ENCODE peak calls at places on chromosomes 6 and 20, in nine cellular contexts. One of them, this sample, is unnamed.

GRCh38 chr6:77292564-77293546 is 170.4 kb downstream of the HTR1B start:
- DNase-seq in AG08396: peak; percentile 18
- DNase-seq in psoas muscle: no peak
- DNase-seq in neural progenitor cell: no peak
- DNase-seq in stimulated activated CD4-positive, alpha-beta T cell treated with anti-CD3 and anti-CD28 coated beads, TNF-alpha, amount 100 ng/mL, for 4 hours: no peak
- DNase-seq in nephron progenitor cell: no peak
- DNase-seq in right atrium auricular region: no peak
- DNase-seq in endothelial cell: no peak
- DNase-seq in lower lobe of right lung: no peak
- DNase-seq in this sample: no peak

GRCh38 chr6:165206798-165207197 is 102.6 kb downstream of the C6orf118 start:
- DNase-seq in AG08396: no peak
- DNase-seq in psoas muscle: no peak
- DNase-seq in neural progenitor cell: no peak
- DNase-seq in stimulated activated CD4-positive, alpha-beta T cell treated with anti-CD3 and anti-CD28 coated beads, TNF-alpha, amount 100 ng/mL, for 4 hours: no peak
- DNase-seq in nephron progenitor cell: no peak
- DNase-seq in right atrium auricular region: no peak
- DNase-seq in endothelial cell: no peak
- DNase-seq in lower lobe of right lung: no peak
- DNase-seq in this sample: no peak

GRCh38 chr6:167507376-167507961 is 182.6 kb downstream of the TTLL2 start:
- DNase-seq in AG08396: no peak
- DNase-seq in psoas muscle: no peak
- DNase-seq in neural progenitor cell: no peak
- DNase-seq in stimulated activated CD4-positive, alpha-beta T cell treated with anti-CD3 and anti-CD28 coated beads, TNF-alpha, amount 100 ng/mL, for 4 hours: no peak
- DNase-seq in nephron progenitor cell: no peak
- DNase-seq in right atrium auricular region: no peak
- DNase-seq in endothelial cell: no peak
- DNase-seq in lower lobe of right lung: no peak
- DNase-seq in this sample: no peak

GRCh38 chr20:25225642-25226432 is 22.0 kb upstream of the PYGB start:
- DNase-seq in AG08396: no peak
- DNase-seq in psoas muscle: no peak
- DNase-seq in neural progenitor cell: no peak
- DNase-seq in stimulated activated CD4-positive, alpha-beta T cell treated with anti-CD3 and anti-CD28 coated beads, TNF-alpha, amount 100 ng/mL, for 4 hours: no peak
- DNase-seq in nephron progenitor cell: no peak
- DNase-seq in right atrium auricular region: no peak
- DNase-seq in endothelial cell: no peak
- DNase-seq in lower lobe of right lung: no peak
- DNase-seq in this sample: peak; percentile 86

GRCh38 chr6:35419961-35420360 is 32.2 kb upstream of the FANCE start:
- DNase-seq in AG08396: no peak
- DNase-seq in psoas muscle: no peak
- DNase-seq in neural progenitor cell: no peak
- DNase-seq in stimulated activated CD4-positive, alpha-beta T cell treated with anti-CD3 and anti-CD28 coated beads, TNF-alpha, amount 100 ng/mL, for 4 hours: no peak
- DNase-seq in nephron progenitor cell: no peak
- DNase-seq in right atrium auricular region: no peak
- DNase-seq in endothelial cell: no peak
- DNase-seq in lower lobe of right lung: no peak
- DNase-seq in this sample: no peak

GRCh38 chr20:50026746-50027575 is 44.2 kb downstream of the SNAI1 start:
- DNase-seq in AG08396: no peak
- DNase-seq in psoas muscle: no peak
- DNase-seq in neural progenitor cell: peak; percentile 48
- DNase-seq in stimulated activated CD4-positive, alpha-beta T cell treated with anti-CD3 and anti-CD28 coated beads, TNF-alpha, amount 100 ng/mL, for 4 hours: no peak
- DNase-seq in nephron progenitor cell: no peak
- DNase-seq in right atrium auricular region: no peak
- DNase-seq in endothelial cell: no peak
- DNase-seq in lower lobe of right lung: no peak
- DNase-seq in this sample: no peak

GRCh38 chr6:12528171-12528570 is 188.4 kb upstream of the PHACTR1 start:
- DNase-seq in AG08396: no peak
- DNase-seq in psoas muscle: no peak
- DNase-seq in neural progenitor cell: no peak
- DNase-seq in stimulated activated CD4-positive, alpha-beta T cell treated with anti-CD3 and anti-CD28 coated beads, TNF-alpha, amount 100 ng/mL, for 4 hours: no peak
- DNase-seq in nephron progenitor cell: no peak
- DNase-seq in right atrium auricular region: no peak
- DNase-seq in endothelial cell: no peak
- DNase-seq in lower lobe of right lung: no peak
- DNase-seq in this sample: no peak

GRCh38 chr6:125940691-125941090 is 15.9 kb upstream of the HINT3 start:
- DNase-seq in AG08396: no peak
- DNase-seq in psoas muscle: no peak
- DNase-seq in neural progenitor cell: no peak
- DNase-seq in stimulated activated CD4-positive, alpha-beta T cell treated with anti-CD3 and anti-CD28 coated beads, TNF-alpha, amount 100 ng/mL, for 4 hours: no peak
- DNase-seq in nephron progenitor cell: no peak
- DNase-seq in right atrium auricular region: no peak
- DNase-seq in endothelial cell: no peak
- DNase-seq in lower lobe of right lung: no peak
- DNase-seq in this sample: no peak

GRCh38 chr6:408599-409102 is 17.1 kb downstream of the IRF4 start:
- DNase-seq in AG08396: peak; percentile 76
- DNase-seq in psoas muscle: no peak
- DNase-seq in neural progenitor cell: peak; percentile 79
- DNase-seq in stimulated activated CD4-positive, alpha-beta T cell treated with anti-CD3 and anti-CD28 coated beads, TNF-alpha, amount 100 ng/mL, for 4 hours: no peak
- DNase-seq in nephron progenitor cell: peak; percentile 56
- DNase-seq in right atrium auricular region: peak; percentile 74
- DNase-seq in endothelial cell: peak; percentile 55
- DNase-seq in lower lobe of right lung: peak; percentile 82
- DNase-seq in this sample: no peak

GRCh38 chr6:20953019-20953418 is 418.8 kb downstream of the CDKAL1 start:
- DNase-seq in AG08396: no peak
- DNase-seq in psoas muscle: no peak
- DNase-seq in neural progenitor cell: peak; percentile 26
- DNase-seq in stimulated activated CD4-positive, alpha-beta T cell treated with anti-CD3 and anti-CD28 coated beads, TNF-alpha, amount 100 ng/mL, for 4 hours: no peak
- DNase-seq in nephron progenitor cell: no peak
- DNase-seq in right atrium auricular region: no peak
- DNase-seq in endothelial cell: peak; percentile 15
- DNase-seq in lower lobe of right lung: no peak
- DNase-seq in this sample: no peak

GRCh38 chr20:24755411-24755922 is 193.6 kb upstream of the CST7 start:
- DNase-seq in AG08396: no peak
- DNase-seq in psoas muscle: no peak
- DNase-seq in neural progenitor cell: peak; percentile 40
- DNase-seq in stimulated activated CD4-positive, alpha-beta T cell treated with anti-CD3 and anti-CD28 coated beads, TNF-alpha, amount 100 ng/mL, for 4 hours: no peak
- DNase-seq in nephron progenitor cell: peak; percentile 19
- DNase-seq in right atrium auricular region: peak; percentile 28
- DNase-seq in endothelial cell: no peak
- DNase-seq in lower lobe of right lung: no peak
- DNase-seq in this sample: peak; percentile 54

GRCh38 chr6:3687847-3688246 is 63.7 kb downstream of the PXDC1 start:
- DNase-seq in AG08396: no peak
- DNase-seq in psoas muscle: no peak
- DNase-seq in neural progenitor cell: peak; percentile 59
- DNase-seq in stimulated activated CD4-positive, alpha-beta T cell treated with anti-CD3 and anti-CD28 coated beads, TNF-alpha, amount 100 ng/mL, for 4 hours: no peak
- DNase-seq in nephron progenitor cell: no peak
- DNase-seq in right atrium auricular region: no peak
- DNase-seq in endothelial cell: no peak
- DNase-seq in lower lobe of right lung: no peak
- DNase-seq in this sample: no peak

GRCh38 chr20:35620818-35621559 is 5.4 kb downstream of the SPAG4 start:
- DNase-seq in AG08396: no peak
- DNase-seq in psoas muscle: no peak
- DNase-seq in neural progenitor cell: no peak
- DNase-seq in stimulated activated CD4-positive, alpha-beta T cell treated with anti-CD3 and anti-CD28 coated beads, TNF-alpha, amount 100 ng/mL, for 4 hours: no peak
- DNase-seq in nephron progenitor cell: no peak
- DNase-seq in right atrium auricular region: no peak
- DNase-seq in endothelial cell: no peak
- DNase-seq in lower lobe of right lung: no peak
- DNase-seq in this sample: no peak

GRCh38 chr20:9015984-9016324 is 52.9 kb upstream of the PLCB4 start:
- DNase-seq in AG08396: peak; percentile 15
- DNase-seq in psoas muscle: no peak
- DNase-seq in neural progenitor cell: peak; percentile 56
- DNase-seq in stimulated activated CD4-positive, alpha-beta T cell treated with anti-CD3 and anti-CD28 coated beads, TNF-alpha, amount 100 ng/mL, for 4 hours: no peak
- DNase-seq in nephron progenitor cell: no peak
- DNase-seq in right atrium auricular region: no peak
- DNase-seq in endothelial cell: no peak
- DNase-seq in lower lobe of right lung: no peak
- DNase-seq in this sample: no peak

GRCh38 chr6:31452859-31453258 is 45.1 kb upstream of the MICB start:
- DNase-seq in AG08396: no peak
- DNase-seq in psoas muscle: no peak
- DNase-seq in neural progenitor cell: no peak
- DNase-seq in stimulated activated CD4-positive, alpha-beta T cell treated with anti-CD3 and anti-CD28 coated beads, TNF-alpha, amount 100 ng/mL, for 4 hours: no peak
- DNase-seq in nephron progenitor cell: no peak
- DNase-seq in right atrium auricular region: no peak
- DNase-seq in endothelial cell: no peak
- DNase-seq in lower lobe of right lung: no peak
- DNase-seq in this sample: no peak

GRCh38 chr20:62052336-62052841 is 13.3 kb downstream of the TAF4 start:
- DNase-seq in AG08396: no peak
- DNase-seq in psoas muscle: no peak
- DNase-seq in neural progenitor cell: no peak
- DNase-seq in stimulated activated CD4-positive, alpha-beta T cell treated with anti-CD3 and anti-CD28 coated beads, TNF-alpha, amount 100 ng/mL, for 4 hours: no peak
- DNase-seq in nephron progenitor cell: no peak
- DNase-seq in right atrium auricular region: no peak
- DNase-seq in endothelial cell: no peak
- DNase-seq in lower lobe of right lung: peak; percentile 41
- DNase-seq in this sample: no peak